ENCODE peak calls at places on chromosomes 11 and 22, in nine cellular contexts. One of them, this sample, is unnamed. For H3K4me1 and H3K36me3, the result is how much of the 10 kb centered on the place peaks cover.

GRCh38 chr22:28112548-28113043 is 193.5 kb upstream of the PITPNB start:
- DNase-seq in cardiac muscle cell: peak
- DNase-seq in GM23338: peak
- DNase-seq in stomach: no peak
- DNase-seq in lung: peak
- DNase-seq in right lobe of liver: no peak
- DNase-seq in RWPE2: no peak
- DNase-seq in IMR-90: peak
- DNase-seq in aorta: no peak
- DNase-seq in this sample: no peak

GRCh38 chr11:134573857-134574256 is 161.8 kb upstream of the B3GAT1 start:
- DNase-seq in stomach: no peak
- DNase-seq in IMR-90: no peak
- DNase-seq in GM23338: no peak
- DNase-seq in right lobe of liver: no peak
- DNase-seq in lung: peak
- DNase-seq in cardiac muscle cell: no peak
- DNase-seq in RWPE2: no peak
- DNase-seq in aorta: peak
- DNase-seq in this sample: no peak

GRCh38 chr11:68677432-68677831 is 6.9 kb upstream of the GAL start:
- DNase-seq in IMR-90: peak
- DNase-seq in stomach: no peak
- DNase-seq in RWPE2: peak
- DNase-seq in cardiac muscle cell: peak
- DNase-seq in lung: no peak
- DNase-seq in GM23338: peak
- DNase-seq in right lobe of liver: no peak
- DNase-seq in aorta: peak
- DNase-seq in this sample: peak

GRCh38 chr11:128608732-128609131 is 21.4 kb upstream of the ETS1 start:
- DNase-seq in RWPE2: no peak
- DNase-seq in lung: no peak
- DNase-seq in aorta: no peak
- DNase-seq in right lobe of liver: no peak
- DNase-seq in GM23338: no peak
- DNase-seq in stomach: no peak
- DNase-seq in cardiac muscle cell: no peak
- DNase-seq in IMR-90: no peak
- DNase-seq in this sample: no peak

GRCh38 chr11:69947772-69948255 is 128.6 kb upstream of the FGF3 start:
- DNase-seq in stomach: no peak
- DNase-seq in RWPE2: no peak
- DNase-seq in IMR-90: no peak
- DNase-seq in cardiac muscle cell: no peak
- DNase-seq in aorta: peak
- DNase-seq in lung: no peak
- DNase-seq in GM23338: no peak
- DNase-seq in right lobe of liver: peak
- DNase-seq in this sample: peak

GRCh38 chr11:1060885-1061616 is 13.6 kb upstream of the MUC2 start:
- DNase-seq in cardiac muscle cell: peak
- DNase-seq in GM23338: no peak
- DNase-seq in stomach: peak
- DNase-seq in IMR-90: peak
- DNase-seq in RWPE2: peak
- DNase-seq in lung: no peak
- DNase-seq in aorta: no peak
- DNase-seq in right lobe of liver: no peak
- DNase-seq in this sample: peak

GRCh38 chr11:94794287-94795168 is 26.4 kb downstream of the AMOTL1 start:
- DNase-seq in lung: peak
- DNase-seq in IMR-90: peak
- DNase-seq in right lobe of liver: peak
- DNase-seq in RWPE2: no peak
- DNase-seq in GM23338: no peak
- DNase-seq in aorta: peak
- DNase-seq in stomach: peak
- DNase-seq in cardiac muscle cell: peak
- DNase-seq in this sample: peak

GRCh38 chr22:50260801-50261614 is 475 bp downstream of the MAPK12 start:
- DNase-seq in lung: no peak
- DNase-seq in right lobe of liver: no peak
- DNase-seq in aorta: no peak
- DNase-seq in cardiac muscle cell: peak
- DNase-seq in GM23338: peak
- DNase-seq in stomach: peak
- DNase-seq in RWPE2: no peak
- DNase-seq in IMR-90: peak
- DNase-seq in this sample: no peak

GRCh38 chr11:1333091-1333772 is 23.8 kb upstream of the TOLLIP start:
- DNase-seq in stomach: no peak
- DNase-seq in GM23338: no peak
- DNase-seq in cardiac muscle cell: no peak
- DNase-seq in aorta: no peak
- DNase-seq in RWPE2: no peak
- DNase-seq in right lobe of liver: no peak
- DNase-seq in lung: no peak
- DNase-seq in IMR-90: no peak
- DNase-seq in this sample: no peak

GRCh38 chr11:5753943-5754342 is at the start of gene OR52N4:
- DNase-seq in cardiac muscle cell: no peak
- DNase-seq in GM23338: no peak
- DNase-seq in RWPE2: no peak
- DNase-seq in IMR-90: no peak
- DNase-seq in aorta: no peak
- DNase-seq in right lobe of liver: no peak
- DNase-seq in stomach: no peak
- DNase-seq in lung: no peak
- DNase-seq in this sample: no peak

GRCh38 chr11:12100429-12100828 is 10.0 kb upstream of the MICAL2 start:
- DNase-seq in cardiac muscle cell: no peak
- DNase-seq in right lobe of liver: no peak
- DNase-seq in stomach: no peak
- DNase-seq in RWPE2: no peak
- DNase-seq in aorta: no peak
- DNase-seq in lung: no peak
- DNase-seq in IMR-90: no peak
- DNase-seq in GM23338: no peak
- DNase-seq in this sample: no peak

GRCh38 chr11:10758959-10759358 is 7.9 kb downstream of the CTR9 start:
- DNase-seq in RWPE2: no peak
- DNase-seq in right lobe of liver: no peak
- DNase-seq in stomach: no peak
- DNase-seq in IMR-90: no peak
- DNase-seq in cardiac muscle cell: no peak
- DNase-seq in aorta: no peak
- DNase-seq in lung: no peak
- DNase-seq in GM23338: peak
- DNase-seq in this sample: no peak

GRCh38 chr11:57800444-57801184 is 39.0 kb downstream of the CTNND1 start:
- DNase-seq in RWPE2: no peak
- DNase-seq in stomach: no peak
- DNase-seq in right lobe of liver: no peak
- DNase-seq in lung: no peak
- DNase-seq in cardiac muscle cell: peak
- DNase-seq in IMR-90: peak
- DNase-seq in aorta: no peak
- DNase-seq in GM23338: peak
- DNase-seq in this sample: peak

GRCh38 chr11:44575288-44575672 is 9.8 kb downstream of the CD82 start:
- DNase-seq in lung: no peak
- DNase-seq in right lobe of liver: peak
- DNase-seq in IMR-90: peak
- DNase-seq in GM23338: no peak
- DNase-seq in stomach: no peak
- DNase-seq in aorta: no peak
- DNase-seq in cardiac muscle cell: no peak
- DNase-seq in RWPE2: peak
- DNase-seq in this sample: no peak

GRCh38 chr11:97996762-97997161 is 1024.0 kb upstream of the CNTN5 start:
- DNase-seq in lung: no peak
- DNase-seq in GM23338: no peak
- DNase-seq in stomach: no peak
- DNase-seq in IMR-90: no peak
- DNase-seq in cardiac muscle cell: no peak
- DNase-seq in right lobe of liver: no peak
- DNase-seq in aorta: no peak
- DNase-seq in RWPE2: no peak
- DNase-seq in this sample: no peak

GRCh38 chr11:110908401-110909106 is 196.3 kb upstream of the ARHGAP20 start:
- DNase-seq in lung: no peak
- DNase-seq in GM23338: no peak
- DNase-seq in cardiac muscle cell: peak
- DNase-seq in IMR-90: peak
- DNase-seq in aorta: no peak
- DNase-seq in RWPE2: peak
- DNase-seq in right lobe of liver: no peak
- DNase-seq in stomach: no peak
- DNase-seq in this sample: no peak

GRCh38 chr22:27876684-27877083 is 42.4 kb downstream of the PITPNB start:
- DNase-seq in right lobe of liver: no peak
- DNase-seq in IMR-90: peak
- DNase-seq in cardiac muscle cell: peak
- DNase-seq in stomach: no peak
- DNase-seq in RWPE2: no peak
- DNase-seq in GM23338: no peak
- DNase-seq in lung: no peak
- DNase-seq in aorta: no peak
- DNase-seq in this sample: no peak

GRCh38 chr11:58768137-58768536 is 36.4 kb upstream of the GLYAT start:
- DNase-seq in stomach: no peak
- DNase-seq in GM23338: no peak
- DNase-seq in RWPE2: no peak
- DNase-seq in IMR-90: no peak
- DNase-seq in cardiac muscle cell: no peak
- DNase-seq in aorta: no peak
- DNase-seq in right lobe of liver: no peak
- DNase-seq in lung: no peak
- DNase-seq in this sample: no peak

GRCh38 chr11:63845305-63845704 is 6.4 kb downstream of the MARK2 start:
- DNase-seq in lung: no peak
- DNase-seq in GM23338: no peak
- DNase-seq in stomach: no peak
- DNase-seq in aorta: no peak
- DNase-seq in right lobe of liver: no peak
- DNase-seq in cardiac muscle cell: peak
- DNase-seq in RWPE2: no peak
- DNase-seq in IMR-90: peak
- DNase-seq in this sample: no peak
- H3K4me1 ChIP-seq in lung: under half
- H3K4me1 ChIP-seq in GM23338: half or more
- H3K4me1 ChIP-seq in stomach: half or more
- H3K4me1 ChIP-seq in aorta: under half
- H3K4me1 ChIP-seq in right lobe of liver: under half
- H3K4me1 ChIP-seq in cardiac muscle cell: under half
- H3K4me1 ChIP-seq in RWPE2: under half
- H3K4me1 ChIP-seq in IMR-90: under half
- H3K4me1 ChIP-seq in this sample: half or more

GRCh38 chr11:119652907-119653659 is 75.9 kb downstream of the NECTIN1 start:
- DNase-seq in lung: no peak
- DNase-seq in GM23338: no peak
- DNase-seq in IMR-90: no peak
- DNase-seq in right lobe of liver: no peak
- DNase-seq in aorta: no peak
- DNase-seq in RWPE2: no peak
- DNase-seq in stomach: no peak
- DNase-seq in cardiac muscle cell: no peak
- DNase-seq in this sample: no peak
- H3K36me3 ChIP-seq in lung: under half
- H3K36me3 ChIP-seq in GM23338: under half
- H3K36me3 ChIP-seq in IMR-90: under half
- H3K36me3 ChIP-seq in right lobe of liver: under half
- H3K36me3 ChIP-seq in aorta: under half
- H3K36me3 ChIP-seq in RWPE2: under half
- H3K36me3 ChIP-seq in stomach: under half
- H3K36me3 ChIP-seq in cardiac muscle cell: under half
- H3K36me3 ChIP-seq in this sample: under half

DNA sequence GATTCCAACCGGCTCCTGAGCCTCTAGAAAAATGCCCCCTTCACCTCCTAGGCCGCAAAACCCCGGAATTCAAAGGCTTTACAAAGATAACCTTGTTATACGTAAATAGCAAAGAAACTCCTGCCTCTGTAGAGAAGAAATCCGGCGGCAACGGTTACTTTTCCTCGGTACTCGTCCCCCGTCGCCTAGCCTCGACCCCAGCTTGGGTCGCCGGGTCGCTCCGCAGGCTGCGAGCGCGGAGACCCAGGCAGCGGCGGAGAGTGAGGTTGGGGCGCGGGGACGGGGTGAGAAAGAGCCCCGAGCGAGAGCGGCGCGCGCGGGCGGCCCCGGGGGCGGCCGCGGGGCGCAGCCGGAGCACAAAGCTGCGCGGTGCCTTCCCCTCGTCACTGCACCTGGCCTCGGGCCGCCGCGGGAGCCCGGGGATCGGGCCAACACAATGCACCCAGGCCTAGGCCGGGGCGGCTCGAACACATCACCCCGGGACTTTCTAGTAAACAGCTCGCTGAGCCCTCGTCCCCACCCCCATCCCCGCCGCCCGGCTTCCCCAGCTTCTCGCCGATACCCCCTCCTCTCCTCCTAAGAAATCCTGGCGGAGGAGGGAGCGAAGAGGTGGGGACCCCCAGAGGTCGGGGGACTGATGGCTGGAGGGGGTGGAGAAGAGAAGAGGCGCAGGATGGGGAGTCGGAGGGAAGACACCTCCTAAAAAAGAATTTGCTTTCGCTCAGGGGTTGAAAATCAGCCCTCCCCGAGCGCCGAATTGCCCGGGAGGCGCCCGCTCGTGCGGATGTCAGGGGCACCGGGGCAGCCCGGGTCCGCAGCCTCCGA is 874 bp downstream of the MPPED2 start:
- DNase-seq in stomach: peak
- DNase-seq in RWPE2: no peak
- DNase-seq in IMR-90: no peak
- DNase-seq in lung: no peak
- DNase-seq in GM23338: peak
- DNase-seq in cardiac muscle cell: no peak
- DNase-seq in aorta: peak
- DNase-seq in right lobe of liver: peak
- DNase-seq in this sample: peak
- H3K27ac ChIP-seq in stomach: peak
- H3K27ac ChIP-seq in RWPE2: no peak
- H3K27ac ChIP-seq in IMR-90: no peak
- H3K27ac ChIP-seq in lung: no peak
- H3K27ac ChIP-seq in GM23338: no peak
- H3K27ac ChIP-seq in cardiac muscle cell: peak
- H3K27ac ChIP-seq in aorta: peak
- H3K27ac ChIP-seq in right lobe of liver: no peak
- H3K27ac ChIP-seq in this sample: peak

GRCh38 chr11:37468344-37468743 is 870.3 kb upstream of the RAG2 start:
- DNase-seq in RWPE2: no peak
- DNase-seq in cardiac muscle cell: no peak
- DNase-seq in aorta: no peak
- DNase-seq in IMR-90: no peak
- DNase-seq in right lobe of liver: no peak
- DNase-seq in stomach: no peak
- DNase-seq in GM23338: no peak
- DNase-seq in lung: no peak
- DNase-seq in this sample: no peak

GRCh38 chr11:37459430-37459829 is 861.4 kb upstream of the RAG2 start:
- DNase-seq in cardiac muscle cell: no peak
- DNase-seq in IMR-90: no peak
- DNase-seq in stomach: no peak
- DNase-seq in right lobe of liver: no peak
- DNase-seq in lung: no peak
- DNase-seq in GM23338: no peak
- DNase-seq in aorta: no peak
- DNase-seq in RWPE2: no peak
- DNase-seq in this sample: no peak

GRCh38 chr11:37465221-37465620 is 867.2 kb upstream of the RAG2 start:
- DNase-seq in aorta: no peak
- DNase-seq in RWPE2: no peak
- DNase-seq in IMR-90: peak
- DNase-seq in right lobe of liver: no peak
- DNase-seq in stomach: no peak
- DNase-seq in lung: no peak
- DNase-seq in cardiac muscle cell: peak
- DNase-seq in GM23338: no peak
- DNase-seq in this sample: no peak
- H3K4me1 ChIP-seq in aorta: under half
- H3K4me1 ChIP-seq in RWPE2: under half
- H3K4me1 ChIP-seq in IMR-90: under half
- H3K4me1 ChIP-seq in right lobe of liver: under half
- H3K4me1 ChIP-seq in stomach: under half
- H3K4me1 ChIP-seq in lung: under half
- H3K4me1 ChIP-seq in cardiac muscle cell: under half
- H3K4me1 ChIP-seq in GM23338: under half
- H3K4me1 ChIP-seq in this sample: under half